ENCODE peak calls at places on chromosomes 13 and 19, in nine cellular contexts. Q is neural progenitor cell, T is OCI-LY7, I is kidney, D is upper lobe of left lung, Y is bronchial epithelial cell, V is transverse colon, E is uterus, K is body of pancreas. Z is an unnamed sample. For H3K36me3, the result is how much of the 10 kb centered on the place peaks cover.

GRCh38 chr19:10929402-10929794 is 787 bp downstream of the TIMM29 start:
- DNase-seq in V (no peak), T (no peak), E (no peak), D (no peak), Q (peak), I (peak), K (no peak), Y (no peak), Z (no peak)

GRCh38 chr19:16067205-16067938 is 8.9 kb upstream of the TPM4 start:
- DNase-seq in Q (no peak), E (peak), V (peak), D (peak), K (peak), Y (peak), T (no peak), I (peak), Z (no peak)

GRCh38 chr19:15285896-15286591 is 46.3 kb downstream of the BRD4 start:
- DNase-seq in Y (no peak), I (no peak), K (no peak), Q (peak), V (no peak), E (no peak), D (no peak), T (peak), Z (peak)

GRCh38 chr13:99862243-99862642 is 109.3 kb downstream of the ZIC5 start:
- DNase-seq in I (no peak), Q (no peak), V (no peak), Y (no peak), T (no peak), E (no peak), K (no peak), D (no peak), Z (no peak)

GRCh38 chr13:100514788-100515409 is 73.7 kb downstream of the GGACT start:
- DNase-seq in D (no peak), K (peak), V (peak), Q (peak), E (peak), Y (peak), T (peak), I (peak), Z (peak)

GRCh38 chr13:111874981-111875380 is 192.0 kb upstream of the SOX1 start:
- DNase-seq in Y (no peak), T (no peak), I (no peak), D (no peak), Q (no peak), V (no peak), K (no peak), E (no peak), Z (no peak)

GRCh38 chr13:36918246-36919060 is 1.6 kb downstream of the SMAD9 start:
- DNase-seq in I (no peak), E (no peak), T (peak), V (no peak), Q (peak), D (no peak), Y (no peak), K (no peak), Z (no peak)

GRCh38 chr19:20422616-20423205 is 142.9 kb downstream of the ZNF737 start:
- DNase-seq in Q (peak), K (no peak), Y (no peak), T (no peak), D (no peak), I (no peak), V (no peak), E (no peak), Z (no peak)

GRCh38 chr19:57947088-57947418 is 453 bp downstream of the ZNF256 start:
- DNase-seq in T (no peak), I (no peak), D (no peak), V (no peak), Y (no peak), E (no peak), K (no peak), Q (no peak), Z (no peak)

GRCh38 chr13:34265016-34265692 is 447.2 kb downstream of the RFC3 start:
- DNase-seq in I (no peak), Q (no peak), E (no peak), Y (peak), V (no peak), D (no peak), T (no peak), K (no peak), Z (no peak)

GRCh38 chr19:31675187-31675913 is 326.1 kb upstream of the TSHZ3 start:
- DNase-seq in K (no peak), T (no peak), V (no peak), Q (no peak), E (no peak), D (no peak), I (no peak), Y (no peak), Z (no peak)

GRCh38 chr13:89163081-89163480 is 1491.9 kb downstream of the SLITRK5 start:
- DNase-seq in E (no peak), I (no peak), K (no peak), Q (no peak), T (no peak), Y (no peak), D (peak), V (no peak), Z (no peak)

GRCh38 chr13:99150575-99151370 is 49.9 kb upstream of the UBAC2 start:
- DNase-seq in K (no peak), V (no peak), Y (peak), D (no peak), I (no peak), T (no peak), E (no peak), Q (no peak), Z (no peak)

GRCh38 chr13:48730971-48731658 is 77.4 kb downstream of the CYSLTR2 start:
- DNase-seq in I (no peak), D (peak), V (no peak), Q (peak), Y (peak), K (no peak), E (no peak), T (no peak), Z (no peak)

GRCh38 chr13:111228262-111229144 is 91.9 kb upstream of the TEX29 start:
- DNase-seq in V (no peak), T (no peak), Y (no peak), I (peak), D (peak), Q (no peak), K (peak), E (no peak), Z (no peak)

GRCh38 chr13:49635599-49636433 is 7.5 kb downstream of the ARL11 start:
- DNase-seq in Q (no peak), Y (peak), K (peak), I (no peak), E (no peak), D (no peak), T (no peak), V (no peak), Z (no peak)

GRCh38 chr13:51585696-51586095 is 1.4 kb downstream of the WDFY2 start:
- DNase-seq in K (no peak), Y (peak), I (no peak), D (no peak), E (no peak), V (no peak), Q (no peak), T (peak), Z (no peak)

GRCh38 chr19:41426952-41427646 is at the start of gene B3GNT8:
- DNase-seq in Q (peak), Y (peak), D (peak), T (no peak), V (peak), I (peak), K (peak), E (peak), Z (peak)

GRCh38 chr13:67043901-67044300 is 186.2 kb downstream of the PCDH9 start:
- DNase-seq in Y (no peak), I (no peak), V (no peak), E (no peak), K (no peak), Q (peak), T (no peak), D (no peak), Z (no peak)

GRCh38 chr19:29841209-29841558 is 29.4 kb downstream of the CCNE1 start:
- DNase-seq in I (no peak), T (no peak), Y (no peak), E (no peak), V (no peak), D (no peak), K (no peak), Q (no peak), Z (no peak)

GRCh38 chr19:16714702-16715294 is 4.8 kb upstream of the NWD1 start:
- DNase-seq in E (no peak), Y (peak), V (peak), K (peak), T (peak), Q (peak), D (peak), I (no peak), Z (peak)

DNA sequence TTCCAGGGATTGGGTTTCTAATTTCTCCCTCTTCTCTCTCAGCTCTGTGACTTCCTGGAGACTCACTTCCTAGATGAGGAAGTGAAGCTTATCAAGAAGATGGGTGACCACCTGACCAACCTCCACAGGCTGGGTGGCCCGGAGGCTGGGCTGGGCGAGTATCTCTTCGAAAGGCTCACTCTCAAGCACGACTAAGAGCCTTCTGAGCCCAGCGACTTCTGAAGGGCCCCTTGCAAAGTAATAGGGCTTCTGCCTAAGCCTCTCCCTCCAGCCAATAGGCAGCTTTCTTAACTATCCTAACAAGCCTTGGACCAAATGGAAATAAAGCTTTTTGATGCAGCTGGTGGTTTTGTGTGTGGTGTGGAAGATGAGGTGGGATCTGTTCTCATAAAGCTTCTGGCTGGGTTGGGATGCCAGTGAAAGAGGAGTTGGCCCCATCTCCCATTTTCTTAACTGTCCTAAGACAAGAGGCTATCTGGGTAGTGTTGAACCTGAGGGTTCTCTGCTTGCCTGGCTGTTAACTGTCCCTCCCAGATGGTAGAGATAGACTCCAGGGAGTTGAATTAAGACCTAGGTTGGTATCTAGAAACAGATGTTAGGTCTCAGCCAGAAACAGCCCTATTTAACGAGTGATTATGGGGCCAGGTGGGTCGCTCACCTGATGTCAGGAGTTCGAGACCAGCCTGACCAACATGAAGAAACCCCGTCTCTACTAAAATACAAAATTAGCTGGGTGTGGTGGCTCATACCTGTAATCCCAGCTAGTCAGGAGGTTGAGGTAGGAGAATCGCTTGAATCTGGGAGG is 1.6 kb downstream of the FTL start:
- DNase-seq in T (no peak), V (no peak), D (peak), Y (no peak), E (no peak), Q (peak), I (no peak), K (no peak), Z (no peak)
- TF ChIP-seq CTCF in T (no peak), V (no peak), D (no peak), Y (no peak), E (no peak), Q (no peak), I (no peak), K (no peak), Z (no peak)

GRCh38 chr13:44331912-44332840 is 41.4 kb upstream of the SERP2 start:
- DNase-seq in E (peak), K (peak), I (no peak), T (no peak), Q (peak), V (peak), D (no peak), Y (no peak), Z (no peak)
- H3K36me3 ChIP-seq in E (under half), K (under half), I (under half), T (under half), Q (under half), V (under half), D (under half), Y (under half), Z (under half)

GRCh38 chr13:30797847-30798246 is 62.5 kb downstream of the ALOX5AP start:
- DNase-seq in Q (no peak), I (no peak), Y (no peak), E (no peak), T (no peak), V (no peak), D (no peak), K (no peak), Z (no peak)

GRCh38 chr13:30800107-30800506 is 64.8 kb downstream of the ALOX5AP start:
- DNase-seq in I (no peak), V (no peak), Q (no peak), T (no peak), E (no peak), D (no peak), Y (no peak), K (no peak), Z (no peak)

GRCh38 chr13:30798776-30799625 is 63.7 kb downstream of the ALOX5AP start:
- DNase-seq in E (peak), I (no peak), K (no peak), Q (peak), T (no peak), Y (no peak), V (no peak), D (no peak), Z (no peak)

GRCh38 chr13:30796833-30797601 is 61.7 kb downstream of the ALOX5AP start:
- DNase-seq in Q (no peak), E (no peak), V (no peak), I (no peak), Y (peak), T (no peak), K (peak), D (no peak), Z (peak)

GRCh38 chr13:30796132-30796832 is 60.9 kb downstream of the ALOX5AP start:
- DNase-seq in Q (no peak), T (peak), E (no peak), Y (peak), D (no peak), K (peak), I (no peak), V (no peak), Z (no peak)
- H3K4me3 ChIP-seq in Q (no peak), T (no peak), E (no peak), Y (peak), D (peak), K (no peak), I (peak), V (no peak), Z (peak)

GRCh38 chr19:8337728-8338127 is 5.3 kb downstream of the KANK3 start:
- DNase-seq in K (no peak), D (no peak), Q (no peak), I (no peak), V (peak), Y (no peak), E (no peak), T (no peak), Z (no peak)

GRCh38 chr19:8338835-8339234 is 4.2 kb downstream of the KANK3 start:
- DNase-seq in V (no peak), E (no peak), Q (no peak), I (no peak), K (no peak), Y (no peak), D (no peak), T (no peak), Z (no peak)

GRCh38 chr19:8342684-8343482 is at the start of gene KANK3:
- DNase-seq in K (peak), D (peak), E (peak), Q (peak), T (peak), I (peak), V (peak), Y (peak), Z (peak)

GRCh38 chr19:8342316-8342683 is 762 bp downstream of the KANK3 start:
- DNase-seq in E (no peak), Y (no peak), V (no peak), K (no peak), D (no peak), I (no peak), T (no peak), Q (no peak), Z (no peak)

DNA sequence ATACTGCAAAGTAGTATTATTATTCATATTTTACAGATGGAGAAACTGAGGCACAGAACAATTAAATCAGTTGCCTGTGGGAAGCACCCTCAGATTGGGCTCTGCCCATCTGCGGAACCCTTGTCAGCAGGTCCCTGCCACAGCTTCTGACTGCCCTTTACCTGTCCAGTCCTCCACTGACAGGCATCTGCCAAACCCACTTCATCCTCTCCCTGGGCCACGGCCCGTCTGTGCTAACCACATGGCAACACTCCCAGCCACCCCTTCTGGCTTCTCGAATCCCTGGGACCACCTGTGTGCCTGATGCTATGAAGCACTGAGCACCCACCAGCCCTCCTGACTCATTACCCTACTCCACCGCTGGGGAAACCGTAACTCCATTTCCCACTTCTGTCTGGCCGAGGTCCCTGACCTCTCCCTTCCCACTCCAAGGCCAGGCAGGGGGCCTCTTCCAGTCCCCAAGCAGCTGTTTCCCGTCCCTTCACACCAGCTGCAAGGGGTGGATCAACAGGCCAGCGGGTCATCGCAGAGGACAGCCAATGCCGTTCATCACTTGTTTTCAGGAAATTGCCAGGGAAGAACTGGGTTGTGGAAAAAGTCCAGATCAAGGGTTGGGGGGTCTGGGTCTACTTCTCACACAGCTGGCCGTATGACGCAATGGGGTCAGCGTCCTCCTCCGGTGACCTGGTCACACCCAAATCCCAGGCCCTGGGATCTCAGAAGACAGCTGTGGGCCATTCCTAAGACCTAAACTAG is 2.5 kb downstream of the KANK3 start:
- DNase-seq in E (peak), D (no peak), Y (no peak), I (peak), K (no peak), T (no peak), Q (peak), V (peak), Z (no peak)
- TF ChIP-seq CTCF in E (no peak), D (peak), Y (no peak), I (no peak), K (no peak), T (no peak), Q (peak), V (no peak), Z (no peak)

DNA sequence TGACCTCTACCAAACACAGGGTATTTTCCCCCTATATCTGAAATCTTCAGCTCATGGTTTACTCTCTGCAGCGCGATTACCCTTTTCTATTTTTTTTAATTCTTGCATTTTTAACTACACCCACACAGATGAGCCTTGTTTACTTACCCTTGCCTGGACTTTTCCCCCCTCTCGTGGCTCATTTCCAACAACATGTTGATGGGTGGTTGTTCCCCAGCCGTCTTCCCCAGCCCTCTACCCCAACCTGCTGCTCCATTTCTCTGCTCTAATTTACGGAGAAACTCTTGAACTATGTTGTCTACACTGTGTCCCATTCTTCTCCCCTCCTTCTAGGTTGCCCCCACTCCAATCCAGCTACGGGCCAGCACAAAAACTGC is 674 bp downstream of the ZNF790 start:
- DNase-seq in Y (peak), D (no peak), Q (no peak), V (no peak), E (no peak), I (no peak), T (no peak), K (no peak), Z (no peak)
- H3K36me3 ChIP-seq in Y (under half), D (under half), Q (under half), V (under half), E (under half), I (under half), T (under half), K (under half), Z (under half)

DNA sequence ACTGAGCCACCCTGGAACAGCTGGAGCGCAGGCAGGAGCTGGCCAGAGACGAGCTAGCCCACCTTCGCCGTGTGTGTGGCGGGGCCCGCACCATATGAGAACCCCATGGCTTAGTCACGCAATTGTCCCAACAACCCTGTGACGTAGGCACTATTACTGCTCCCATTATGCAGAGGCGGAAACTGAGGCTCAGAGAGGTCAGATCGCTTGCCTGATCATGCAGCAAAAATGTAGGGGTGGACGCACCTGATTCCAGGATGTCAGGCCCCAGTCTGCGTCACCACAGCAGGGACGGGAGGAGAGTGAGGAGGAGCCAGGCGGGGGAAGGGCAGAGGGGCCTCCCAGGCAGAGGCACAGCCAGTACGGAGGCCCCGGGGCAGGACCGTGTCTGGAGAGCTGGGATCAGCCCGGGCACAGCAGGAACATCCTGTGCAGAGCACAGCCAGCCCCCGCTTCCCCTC is 16.8 kb downstream of the PIP5K1C start:
- DNase-seq in K (no peak), E (peak), Q (peak), T (no peak), D (no peak), I (peak), Y (no peak), V (no peak), Z (no peak)
- H3K4me3 ChIP-seq in K (no peak), E (no peak), Q (no peak), T (no peak), D (no peak), I (no peak), Y (no peak), V (no peak), Z (no peak)